ENCODE peak calls at places on chromosome 1, in seven cellular contexts. P, U, S, L, G, K and T are unnamed samples.

GRCh38 chr1:85289848-85290335 is 13.5 kb upstream of the BCL10 start:
- DNase-seq in K (no peak), P (no peak), U (no peak), L (no peak), G (no peak), S (no peak), T (no peak)

GRCh38 chr1:76240321-76240720 is 165.8 kb downstream of the ST6GALNAC3 start:
- DNase-seq in G (no peak), U (no peak), L (no peak), P (no peak), S (no peak), K (no peak), T (no peak)

GRCh38 chr1:39737546-39738169 is 1.0 kb upstream of the PPIE start:
- DNase-seq in P (no peak), U (no peak), K (no peak), G (no peak), S (no peak), L (no peak), T (no peak)

GRCh38 chr1:177385760-177386698 is 215.3 kb downstream of the BRINP2 start:
- DNase-seq in L (no peak), K (no peak), G (no peak), P (no peak), S (no peak), U (no peak), T (no peak)

GRCh38 chr1:154459044-154459443 is 43.0 kb upstream of the TDRD10 start:
- DNase-seq in U (no peak), P (no peak), K (no peak), L (no peak), G (no peak), S (no peak), T (peak; percentile 3)

GRCh38 chr1:83860506-83861221 is 138.3 kb downstream of the TTLL7 start:
- DNase-seq in S (peak; percentile 84), P (peak; percentile 83), U (peak; percentile 76), G (peak; percentile 95), K (peak; percentile 88), L (peak; percentile 83), T (peak; percentile 85)

GRCh38 chr1:162551969-162552683 is 9.4 kb upstream of the UAP1 start:
- DNase-seq in U (no peak), G (no peak), P (no peak), L (no peak), K (no peak), S (no peak), T (no peak)

GRCh38 chr1:16195518-16195905 is 16.9 kb downstream of the ARHGEF19 start:
- DNase-seq in K (no peak), S (no peak), G (peak; percentile 32), L (no peak), U (no peak), P (no peak), T (no peak)

GRCh38 chr1:88462481-88463261 is 221.4 kb upstream of the PKN2 start:
- DNase-seq in L (no peak), U (no peak), S (peak; percentile 41), K (peak; percentile 37), G (peak; percentile 67), P (no peak), T (no peak)

GRCh38 chr1:15008783-15009709 is 144.5 kb upstream of the TMEM51 start:
- DNase-seq in U (no peak), G (no peak), K (no peak), L (no peak), P (no peak), S (no peak), T (no peak)

GRCh38 chr1:13664451-13664850 is 35.5 kb upstream of the PRDM2 start:
- DNase-seq in G (no peak), K (no peak), U (no peak), L (no peak), P (peak; percentile 28), S (no peak), T (no peak)

GRCh38 chr1:236875975-236876374 is 80.9 kb downstream of the MTR start:
- DNase-seq in U (no peak), L (no peak), K (no peak), P (no peak), G (no peak), S (no peak), T (no peak)

GRCh38 chr1:10107985-10108663 is 75.4 kb downstream of the UBE4B start:
- DNase-seq in P (no peak), U (no peak), S (no peak), G (no peak), L (no peak), K (no peak), T (no peak)

GRCh38 chr1:169115891-169116585 is 9.5 kb downstream of the ATP1B1 start:
- DNase-seq in P (peak; percentile 44), S (peak; percentile 80), G (no peak), U (no peak), L (peak; percentile 27), K (peak; percentile 63), T (no peak)